ENCODE peak calls at places on chromosomes 16 and 17, in five cellular contexts. N is transverse colon, E is RWPE1, G is DND-41, Y is cardiac muscle cell. U is an unnamed sample.

GRCh38 chr17:65593870-65594584 is 32.6 kb upstream of the AXIN2 start:
- DNase-seq in N (no peak), E (no peak), G (peak), Y (peak), U (no peak)

GRCh38 chr16:17777461-17777863 is 306.7 kb upstream of the XYLT1 start:
- DNase-seq in E (peak), G (no peak), N (no peak), Y (no peak), U (no peak)

GRCh38 chr16:69345923-69346322 is 5.7 kb downstream of the TMED6 start:
- DNase-seq in N (no peak), G (no peak), E (no peak), Y (no peak), U (no peak)

GRCh38 chr16:69143116-69143515 is 10.7 kb downstream of the UTP4 start:
- DNase-seq in E (no peak), Y (no peak), G (no peak), N (peak), U (no peak)

GRCh38 chr16:20744922-20745440 is 3.4 kb upstream of the THUMPD1 start:
- DNase-seq in Y (peak), E (no peak), G (no peak), N (no peak), U (no peak)

GRCh38 chr16:15660203-15660601 is 10.2 kb downstream of the NDE1 start:
- DNase-seq in N (no peak), E (no peak), Y (no peak), G (no peak), U (no peak)

GRCh38 chr16:4415538-4416199 is 727 bp downstream of the CORO7 start:
- DNase-seq in G (peak), N (peak), E (no peak), Y (no peak), U (peak)

GRCh38 chr16:69523571-69523970 is 42.2 kb upstream of the NFAT5 start:
- DNase-seq in G (no peak), Y (no peak), N (peak), E (no peak), U (no peak)

GRCh38 chr17:64041912-64042311 is 21.5 kb upstream of the ICAM2 start:
- DNase-seq in G (no peak), Y (no peak), N (no peak), E (no peak), U (no peak)

GRCh38 chr16:86566601-86566965 is at the start of gene FOXC2:
- DNase-seq in N (peak), Y (peak), G (no peak), E (peak), U (peak)

GRCh38 chr17:15263206-15263579 is 1.9 kb downstream of the PMP22 start:
- DNase-seq in E (no peak), Y (peak), G (no peak), N (peak), U (peak)

GRCh38 chr17:81365148-81365600 is 30.1 kb upstream of the BAHCC1 start:
- DNase-seq in E (peak), Y (peak), N (peak), G (no peak), U (peak)

GRCh38 chr16:35795361-35796029 is 2336.1 kb downstream of the TP53TG3F start:
- DNase-seq in N (no peak), E (no peak), Y (no peak), G (no peak), U (no peak)

GRCh38 chr17:65163990-65164495 is 26.9 kb downstream of the RGS9 start:
- DNase-seq in Y (peak), N (peak), E (peak), G (peak), U (peak)

DNA sequence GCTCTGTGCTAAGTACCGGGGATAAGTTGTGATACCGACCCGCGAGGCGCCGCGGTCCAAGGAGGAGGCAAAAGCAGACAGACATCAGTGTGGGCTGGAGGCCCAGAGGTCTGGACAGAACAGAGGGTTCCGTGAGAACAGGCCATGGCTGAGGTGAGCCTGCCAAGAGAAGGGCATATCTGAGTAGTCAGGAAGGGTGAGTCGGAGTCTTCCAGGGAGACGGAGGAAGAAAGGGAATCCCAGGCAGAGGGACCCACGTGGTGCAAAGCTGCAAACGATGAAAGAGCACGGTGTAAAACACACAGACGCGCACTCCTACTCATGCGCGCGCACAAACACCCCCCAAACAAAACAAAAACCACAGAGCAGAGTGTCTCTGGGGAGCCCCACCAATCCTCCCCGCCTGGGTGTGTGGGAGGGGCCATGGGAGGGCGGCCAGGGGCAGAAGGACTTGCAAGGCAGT is 18.1 kb downstream of the RHBDL3 start:
- DNase-seq in E (no peak), G (peak), N (no peak), Y (peak), U (no peak)
- TF ChIP-seq CTCF in E (no peak), G (no peak), N (no peak), Y (no peak), U (no peak)

GRCh38 chr17:17981330-17981729 is 8.7 kb downstream of the DRC3 start:
- DNase-seq in N (no peak), G (no peak), Y (no peak), E (no peak), U (no peak)
- TF ChIP-seq CTCF in N (no peak), G (no peak), Y (no peak), E (no peak), U (no peak)

GRCh38 chr16:67150058-67150832 is 553 bp downstream of the B3GNT9 start:
- DNase-seq in N (no peak), E (no peak), Y (peak), G (no peak), U (peak)
- TF ChIP-seq CTCF in N (no peak), E (peak), Y (peak), G (no peak), U (no peak)

GRCh38 chr17:44557653-44558285 is 485 bp downstream of the FZD2 start:
- DNase-seq in E (no peak), Y (peak), G (no peak), N (peak), U (no peak)

GRCh38 chr17:44558349-44559287 is 1.3 kb downstream of the FZD2 start:
- DNase-seq in E (no peak), G (no peak), Y (no peak), N (no peak), U (no peak)

GRCh38 chr17:44556854-44557606 is at the start of gene FZD2:
- DNase-seq in E (peak), G (peak), N (peak), Y (peak), U (peak)

GRCh38 chr17:44561237-44561623 is 3.9 kb downstream of the FZD2 start:
- DNase-seq in G (no peak), Y (no peak), E (no peak), N (no peak), U (no peak)

DNA sequence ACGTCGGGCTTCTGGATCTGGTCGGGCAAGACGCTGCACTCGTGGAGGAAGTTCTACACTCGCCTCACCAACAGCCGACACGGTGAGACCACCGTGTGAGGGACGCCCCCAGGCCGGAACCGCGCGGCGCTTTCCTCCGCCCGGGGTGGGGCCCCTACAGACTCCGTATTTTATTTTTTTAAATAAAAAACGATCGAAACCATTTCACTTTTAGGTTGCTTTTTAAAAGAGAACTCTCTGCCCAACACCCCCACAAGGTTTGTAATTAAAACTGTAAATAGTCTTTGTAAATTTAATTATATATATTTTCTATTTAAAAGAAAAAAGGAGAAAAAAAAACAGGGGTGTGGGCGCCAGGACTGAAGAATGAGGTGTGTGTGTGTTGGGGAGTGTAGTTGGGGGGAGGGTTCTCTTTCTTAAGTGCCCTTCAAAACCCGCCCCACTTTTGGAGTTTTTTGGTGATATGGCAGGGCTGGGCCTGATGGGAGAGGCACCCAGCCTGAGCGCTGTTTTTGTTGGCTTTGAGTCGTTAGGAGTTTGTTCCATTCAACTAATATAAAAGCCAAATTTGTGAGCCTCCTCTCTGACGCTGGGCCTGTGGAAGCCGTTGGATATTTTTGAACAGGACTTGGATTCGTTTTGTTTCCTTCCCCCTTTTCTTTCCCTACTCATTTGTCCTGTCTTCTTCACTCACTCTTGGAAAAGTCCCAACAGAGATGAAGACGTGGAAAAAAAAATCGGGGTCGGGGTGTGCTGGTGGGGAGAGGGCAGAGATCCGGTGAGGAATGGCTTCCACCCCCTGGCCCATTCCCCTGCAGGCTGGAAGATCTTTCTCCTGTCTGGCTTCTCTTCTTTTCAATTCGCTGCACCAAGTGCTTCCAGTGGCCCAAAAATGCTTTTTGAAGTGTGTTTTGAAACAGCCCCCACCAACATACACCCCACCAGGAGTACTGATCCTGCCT is 2.3 kb downstream of the FZD2 start:
- DNase-seq in E (no peak), G (no peak), Y (no peak), N (no peak), U (no peak)
- TF ChIP-seq CTCF in E (no peak), G (no peak), Y (no peak), N (no peak), U (no peak)

GRCh38 chr17:7780736-7781135 is 53.3 kb upstream of the KDM6B start:
- DNase-seq in E (no peak), Y (no peak), G (no peak), N (no peak), U (no peak)

GRCh38 chr17:7781467-7781866 is 52.5 kb upstream of the KDM6B start:
- DNase-seq in Y (peak), N (no peak), G (no peak), E (no peak), U (peak)

GRCh38 chr17:7786866-7787265 is 47.2 kb upstream of the KDM6B start:
- DNase-seq in N (no peak), G (no peak), E (no peak), Y (no peak), U (no peak)

GRCh38 chr17:7777017-7777416 is 57.0 kb upstream of the KDM6B start:
- DNase-seq in N (no peak), G (no peak), Y (no peak), E (no peak), U (no peak)

GRCh38 chr17:7782237-7782636 is 51.8 kb upstream of the KDM6B start:
- DNase-seq in Y (peak), E (no peak), G (no peak), N (no peak), U (no peak)
- TF ChIP-seq CTCF in Y (peak), E (no peak), G (no peak), N (no peak), U (no peak)

GRCh38 chr17:5024604-5025003 is 10.6 kb downstream of the SLC52A1 start:
- DNase-seq in E (no peak), N (no peak), Y (no peak), G (no peak), U (no peak)

GRCh38 chr17:5022171-5022711 is 13.0 kb downstream of the SLC52A1 start:
- DNase-seq in G (no peak), E (no peak), N (no peak), Y (no peak), U (no peak)

GRCh38 chr17:5023588-5024147 is 11.6 kb downstream of the SLC52A1 start:
- DNase-seq in G (no peak), N (no peak), E (no peak), Y (no peak), U (no peak)

GRCh38 chr17:5020502-5021023 is 14.7 kb downstream of the SLC52A1 start:
- DNase-seq in N (no peak), E (no peak), G (no peak), Y (no peak), U (no peak)

GRCh38 chr17:5019475-5019956 is 15.7 kb downstream of the SLC52A1 start:
- DNase-seq in Y (peak), N (no peak), G (peak), E (peak), U (no peak)
- TF ChIP-seq CTCF in Y (peak), N (no peak), G (peak), E (no peak), U (no peak)

DNA sequence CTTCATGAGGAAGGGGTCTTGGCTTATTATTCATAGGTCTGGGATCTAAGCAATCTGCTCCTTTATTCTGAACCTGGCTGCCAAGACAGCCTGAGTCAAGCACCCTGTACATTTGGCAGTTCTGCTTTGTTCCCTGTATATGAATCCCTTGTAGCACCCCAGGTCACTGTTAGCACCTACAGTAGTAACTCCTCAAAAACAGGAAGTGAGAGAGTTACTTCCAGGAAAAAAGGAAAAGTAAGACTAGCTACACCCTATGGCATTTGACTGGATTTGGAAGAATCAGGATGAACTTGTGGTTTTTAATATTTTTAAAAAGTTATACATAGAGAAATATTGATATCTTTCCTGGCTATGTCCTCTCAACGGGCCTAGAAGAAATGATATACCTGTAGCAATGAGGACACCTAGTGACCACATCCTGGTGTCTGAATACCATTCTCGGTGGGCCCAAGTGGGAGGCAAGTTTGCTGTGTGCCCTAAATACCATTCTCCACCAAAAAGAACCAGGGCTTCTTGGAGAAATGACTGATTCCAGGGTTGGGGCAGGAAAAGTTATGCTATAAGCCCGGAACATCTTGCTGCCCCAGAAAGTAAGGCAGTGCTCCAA is 9.9 kb downstream of the ANKRD40 start:
- DNase-seq in Y (no peak), E (no peak), G (no peak), N (no peak), U (peak)
- TF ChIP-seq CTCF in Y (no peak), E (no peak), G (no peak), N (peak), U (no peak)

GRCh38 chr17:31512104-31512740 is 120.7 kb downstream of the RAB11FIP4 start:
- DNase-seq in E (no peak), G (no peak), Y (no peak), N (no peak), U (no peak)
- TF ChIP-seq CTCF in E (no peak), G (no peak), Y (no peak), N (no peak), U (no peak)

GRCh38 chr16:52316241-52316640 is 230.7 kb downstream of the TOX3 start:
- DNase-seq in Y (no peak), E (no peak), N (no peak), G (no peak), U (no peak)

GRCh38 chr16:52318259-52319008 is 228.5 kb downstream of the TOX3 start:
- DNase-seq in E (no peak), G (no peak), N (no peak), Y (no peak), U (no peak)

DNA sequence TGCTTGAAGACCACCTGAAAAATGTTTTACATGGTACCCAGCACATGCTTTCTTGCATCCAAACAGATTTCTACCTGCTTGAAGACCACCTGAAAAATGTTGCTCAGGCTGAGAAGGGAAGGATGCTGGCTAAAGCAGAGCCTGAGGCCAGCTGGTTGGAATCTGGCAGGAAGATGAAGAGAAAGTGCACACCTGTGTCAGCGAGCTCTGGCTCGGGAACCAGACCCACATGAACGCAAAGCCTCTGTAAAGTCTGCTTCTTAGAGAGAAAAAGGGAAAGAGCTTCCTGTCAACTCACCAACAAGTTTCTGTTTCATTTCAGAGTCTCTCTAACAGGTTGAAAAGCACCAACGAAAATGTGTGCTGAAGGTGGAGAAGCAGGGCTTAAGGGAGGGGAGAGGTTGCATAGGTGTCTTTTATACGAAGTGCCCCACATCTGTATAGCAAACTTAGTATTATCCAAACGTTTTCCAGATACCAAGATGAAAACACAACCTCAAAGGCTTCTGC is 226.0 kb downstream of the TOX3 start:
- DNase-seq in N (no peak), Y (no peak), G (no peak), E (no peak), U (no peak)
- TF ChIP-seq CTCF in N (no peak), Y (no peak), G (no peak), E (no peak), U (no peak)

DNA sequence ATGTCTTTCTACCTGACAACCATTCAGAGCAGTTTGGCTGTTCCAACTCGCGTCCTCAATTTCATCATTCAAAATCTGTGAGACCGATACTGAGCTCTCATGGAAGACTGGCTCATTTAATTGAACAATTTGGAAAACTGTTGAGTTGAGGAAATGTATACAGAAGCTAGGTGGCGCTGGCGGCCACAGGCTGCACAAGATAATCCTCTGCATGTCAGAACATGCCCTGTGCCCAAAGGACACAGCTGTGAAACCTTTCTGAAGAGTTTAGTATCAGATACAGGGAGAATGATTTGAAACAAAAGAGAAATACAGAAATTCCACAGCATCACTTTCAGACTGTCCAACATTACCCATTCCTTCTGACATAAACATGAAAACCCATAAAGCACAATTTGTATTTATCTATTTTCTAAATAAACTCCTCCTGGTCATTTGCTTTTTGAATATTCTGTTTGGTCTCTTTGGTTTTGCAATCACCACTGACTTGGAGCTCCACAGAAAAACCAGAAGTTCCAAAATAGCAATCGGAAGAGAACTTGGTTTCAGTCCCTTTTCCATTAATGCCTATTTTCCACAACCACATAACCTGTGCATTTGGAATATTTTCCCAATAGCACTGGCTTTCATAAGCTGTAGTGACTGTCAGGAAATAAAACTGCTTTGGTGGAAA is 192.8 kb downstream of the MAP2K6 start:
- DNase-seq in G (peak), Y (peak), E (peak), N (peak), U (peak)
- TF ChIP-seq CTCF in G (peak), Y (peak), E (peak), N (peak), U (peak)